ENCODE peak calls at places on chromosomes 6 and 20, in four cellular contexts. Z, J, A and S are unnamed samples.

GRCh38 chr6:135182120-135182992 is 1.2 kb downstream of the MYB start:
- DNase-seq in Z (no peak), J (no peak), A (no peak), S (no peak)

GRCh38 chr6:147759088-147759487 is 250.6 kb downstream of the SAMD5 start:
- DNase-seq in J (no peak), A (no peak), Z (no peak), S (no peak)

GRCh38 chr6:119978274-119978889 is 628.8 kb upstream of the MAN1A1 start:
- DNase-seq in J (peak; percentile 22), A (no peak), Z (no peak), S (no peak)

GRCh38 chr20:35091808-35092523 is 641 bp downstream of the TRPC4AP start:
- DNase-seq in A (no peak), Z (no peak), J (no peak), S (no peak)

GRCh38 chr6:2225422-2226392 is 19.7 kb downstream of the GMDS start:
- DNase-seq in A (no peak), Z (no peak), J (no peak), S (no peak)

GRCh38 chr20:4709261-4710105 is 12.2 kb upstream of the PRND start:
- DNase-seq in J (no peak), Z (no peak), A (peak; percentile 44), S (no peak)

GRCh38 chr6:169406034-169406433 is 152.4 kb upstream of the THBS2 start:
- DNase-seq in J (no peak), A (no peak), Z (no peak), S (no peak)

GRCh38 chr6:105091140-105091829 is 88.5 kb downstream of the POPDC3 start:
- DNase-seq in Z (no peak), A (no peak), J (no peak), S (no peak)

GRCh38 chr6:108760158-108761050 is 87.8 kb upstream of the ARMC2 start:
- DNase-seq in A (no peak), Z (no peak), J (no peak), S (no peak)

GRCh38 chr6:3592371-3592941 is 135.6 kb upstream of the SLC22A23 start:
- DNase-seq in Z (no peak), A (no peak), J (peak; percentile 37), S (no peak)

GRCh38 chr6:963456-963855 is 270.5 kb upstream of the EXOC2 start:
- DNase-seq in A (no peak), Z (no peak), J (no peak), S (no peak)

GRCh38 chr6:157774153-157775135 is 48.6 kb upstream of the SNX9 start:
- DNase-seq in Z (no peak), J (no peak), A (no peak), S (no peak)

GRCh38 chr20:9119776-9120175 is 50.9 kb downstream of the PLCB4 start:
- DNase-seq in Z (no peak), A (no peak), J (no peak), S (peak; percentile 15)

GRCh38 chr20:36542019-36542488 is 735 bp downstream of the MYL9 start:
- DNase-seq in J (peak; percentile 47), A (no peak), Z (no peak), S (no peak)

GRCh38 chr6:87683890-87684289 is 18.1 kb downstream of the AKIRIN2 start:
- DNase-seq in Z (no peak), A (no peak), J (no peak), S (no peak)

GRCh38 chr6:111949546-111949945 is 76.3 kb upstream of the FYN start:
- DNase-seq in A (no peak), J (no peak), Z (no peak), S (no peak)

GRCh38 chr20:20237093-20237959 is 130.6 kb upstream of the INSM1 start:
- DNase-seq in Z (no peak), J (peak; percentile 56), A (no peak), S (no peak)

GRCh38 chr6:113833537-113833936 is 23.6 kb upstream of the MARCKS start:
- DNase-seq in Z (no peak), A (no peak), J (no peak), S (no peak)

GRCh38 chr6:37171141-37171969 is 1.4 kb downstream of the PIM1 start:
- DNase-seq in Z (no peak), J (peak; percentile 48), A (peak; percentile 64), S (peak; percentile 39)

GRCh38 chr6:160798625-160799024 is 96.6 kb downstream of the PLG start:
- DNase-seq in J (no peak), Z (no peak), A (no peak), S (no peak)

GRCh38 chr6:47064274-47064673 is 22.1 kb upstream of the ADGRF1 start:
- DNase-seq in J (no peak), Z (no peak), A (no peak), S (no peak)

GRCh38 chr6:108561742-108562502 is 1.2 kb downstream of the FOXO3 start:
- DNase-seq in J (no peak), A (no peak), Z (no peak), S (peak; percentile 16)

GRCh38 chr6:130869681-130870080 is 42.5 kb downstream of the SMLR1 start:
- DNase-seq in J (no peak), Z (no peak), A (no peak), S (no peak)

GRCh38 chr20:45842169-45842812 is 8.7 kb downstream of the SNX21 start:
- DNase-seq in Z (no peak), J (peak; percentile 62), A (no peak), S (no peak)

GRCh38 chr6:54053893-54054391 is 57.3 kb upstream of the MLIP start:
- DNase-seq in A (no peak), Z (no peak), J (no peak), S (no peak)

GRCh38 chr6:10555625-10556309 is 34.6 kb downstream of the GCNT2 start:
- DNase-seq in A (peak; percentile 64), J (peak; percentile 10), Z (no peak), S (peak; percentile 42)

GRCh38 chr20:17971571-17972013 is 2.8 kb downstream of the MGME1 start:
- DNase-seq in Z (no peak), J (no peak), A (no peak), S (no peak)

GRCh38 chr20:38209736-38210405 is 44.8 kb upstream of the TGM2 start:
- DNase-seq in J (no peak), Z (no peak), A (no peak), S (no peak)

GRCh38 chr6:30555428-30556005 is 772 bp downstream of the GNL1 start:
- DNase-seq in Z (no peak), A (peak; percentile 65), J (peak; percentile 20), S (peak; percentile 44)

GRCh38 chr6:129460151-129460550 is 249.8 kb downstream of the ARHGAP18 start:
- DNase-seq in J (no peak), A (no peak), Z (no peak), S (no peak)

GRCh38 chr6:148972481-148972880 is 225.7 kb downstream of the UST start:
- DNase-seq in A (no peak), J (no peak), Z (peak; percentile 25), S (no peak)

GRCh38 chr20:62931464-62931863 is 5.2 kb upstream of the DIDO1 start:
- DNase-seq in J (no peak), Z (no peak), A (no peak), S (no peak)

GRCh38 chr6:90478278-90478677 is 108.6 kb downstream of the MAP3K7 start:
- DNase-seq in A (no peak), J (no peak), Z (no peak), S (no peak)

GRCh38 chr6:165985926-165986646 is 181.6 kb downstream of the TBXT start:
- DNase-seq in Z (no peak), A (no peak), J (no peak), S (peak; percentile 43)

GRCh38 chr6:165986647-165987482 is 180.8 kb downstream of the TBXT start:
- DNase-seq in J (no peak), Z (no peak), A (no peak), S (no peak)

GRCh38 chr6:165984743-165985142 is 182.9 kb downstream of the TBXT start:
- DNase-seq in Z (no peak), J (no peak), A (no peak), S (no peak)

GRCh38 chr6:165983112-165984072 is 184.3 kb downstream of the TBXT start:
- DNase-seq in A (no peak), J (no peak), Z (no peak), S (no peak)

DNA sequence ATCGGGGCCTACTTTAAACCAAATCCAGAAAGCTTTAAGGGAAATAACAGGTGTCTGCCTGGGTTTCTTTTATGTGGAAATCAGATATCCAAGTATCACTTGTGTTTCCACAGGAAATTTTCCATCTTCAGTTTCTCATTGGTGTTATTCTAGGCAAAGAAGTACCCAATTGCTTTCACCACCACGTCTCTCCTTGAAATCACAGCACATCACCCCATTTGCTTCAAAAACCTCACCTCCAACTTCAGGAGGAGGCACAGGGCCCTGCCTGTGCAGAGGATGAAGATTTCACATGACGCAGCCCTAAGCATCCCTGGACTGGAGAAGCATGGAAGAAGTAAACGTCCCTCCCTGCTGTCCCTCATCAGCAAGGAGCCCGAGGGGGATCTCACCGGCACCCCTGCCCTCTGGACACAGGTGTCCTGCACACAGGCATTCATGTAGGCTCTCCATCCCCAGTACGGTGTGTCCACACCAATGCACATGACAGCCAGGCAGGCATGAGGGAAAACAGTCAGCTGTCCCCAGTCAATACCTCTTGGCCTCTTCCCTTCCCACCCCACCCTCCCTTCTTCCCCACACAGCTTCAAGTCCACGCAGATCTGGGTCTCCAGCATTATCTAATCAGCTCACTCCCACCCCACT is 182.2 kb downstream of the TBXT start:
- DNase-seq in J (no peak), A (no peak), Z (no peak), S (no peak)
- H3K27me3 ChIP-seq in J (no peaks in the 10 kb centered on the region), A (no peaks in the 10 kb centered on the region), Z (no peaks in the 10 kb centered on the region), S (peaks cover 24% of the 10 kb centered on the region)

GRCh38 chr20:58344741-58345140 is 35.2 kb downstream of the RAB22A start:
- DNase-seq in A (no peak), Z (no peak), J (no peak), S (no peak)
- H3K4me3 ChIP-seq in A (no peak overlapping the region), Z (no peak overlapping the region), J (no peak overlapping the region), S (no peak overlapping the region)

DNA sequence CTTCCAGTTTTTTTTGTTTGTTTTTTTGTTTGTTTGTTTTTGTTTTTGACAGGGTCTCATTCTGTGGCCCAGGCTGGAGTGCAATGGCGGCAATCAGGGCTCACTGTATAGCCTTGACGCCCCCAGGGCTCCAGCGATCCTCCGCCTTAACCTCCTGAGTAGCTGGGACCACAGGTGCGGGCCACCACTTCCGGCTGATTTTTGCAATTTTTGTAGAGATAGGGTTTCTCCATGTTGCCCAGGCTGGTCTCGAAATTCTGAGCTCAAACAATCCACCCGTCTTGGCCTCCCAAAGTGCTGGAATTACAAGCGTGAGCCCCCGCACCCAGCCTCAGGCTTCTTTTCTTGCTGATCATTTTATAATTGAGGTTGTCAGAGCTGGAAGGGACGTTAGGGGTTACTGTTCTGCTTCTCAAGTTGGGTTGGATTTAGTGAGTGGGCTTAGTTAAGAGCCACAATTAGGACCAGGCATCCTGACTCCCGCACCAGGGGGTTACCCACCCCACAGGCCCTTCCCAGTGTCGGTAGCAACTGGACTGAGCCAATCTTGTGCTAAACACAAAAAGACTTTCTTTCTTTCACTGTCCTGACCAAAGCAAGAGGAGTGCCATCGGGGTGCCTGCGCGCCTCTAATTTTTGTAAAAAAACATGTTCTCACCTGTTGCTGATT is 13.1 kb upstream of the ZSCAN9 start:
- DNase-seq in Z (no peak), J (no peak), A (no peak), S (no peak)
- H3K27ac ChIP-seq in Z (no peak overlapping the region), J (no peak overlapping the region), A (no peak overlapping the region), S (no peak overlapping the region)

DNA sequence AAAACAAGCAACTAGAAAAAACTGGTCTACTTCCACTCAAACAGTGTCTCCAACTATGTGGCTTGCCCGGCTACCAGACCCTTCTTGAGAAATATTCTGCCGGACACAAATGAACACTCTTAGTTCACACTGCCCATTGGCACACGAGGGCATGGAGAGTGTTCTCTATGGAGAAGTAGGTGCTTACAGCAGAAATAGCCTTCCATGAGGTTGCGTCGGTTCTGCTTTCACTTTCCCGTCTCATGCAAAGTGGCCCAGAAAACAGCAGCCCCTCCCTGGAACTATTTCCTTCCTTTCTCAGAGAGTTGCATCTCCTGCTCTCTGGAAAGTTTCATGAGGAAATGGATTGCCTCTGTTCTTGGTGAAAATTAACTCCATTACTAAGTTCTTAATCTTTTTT is 9.5 kb upstream of the HLA-DOA start:
- DNase-seq in Z (no peak), J (peak; percentile 53), A (peak; percentile 91), S (no peak)
- H3K27me3 ChIP-seq in Z (peaks cover 3% of the 10 kb centered on the region), J (no peaks in the 10 kb centered on the region), A (peaks cover 4% of the 10 kb centered on the region), S (no peaks in the 10 kb centered on the region)